ENCODE peak calls at places on chromosomes 4 and X, in ten cellular contexts. Z is transverse colon; O is uterus; U is keratinocyte; N is CD4-positive, CD25-positive, alpha-beta regulatory T cell; F is psoas muscle; G is GM23338; Q is GM23248; V is fibroblast of lung; R is iPS DF 6.9. L is an unnamed sample.

GRCh38 chrX:119734897-119735339 is 23.5 kb upstream of the SOWAHD start:
- DNase-seq in Z (peak; percentile 19), O (no peak), U (no peak), N (no peak), F (peak; percentile 74), G (no peak), Q (peak; percentile 26), V (no peak), R (no peak), L (no peak)

GRCh38 chr4:10808591-10808990 is 124.0 kb upstream of the CLNK start:
- DNase-seq in Z (no peak), O (peak; percentile 20), U (no peak), N (no peak), F (peak; percentile 54), G (no peak), Q (peak; percentile 52), V (peak; percentile 94), R (no peak), L (no peak)

GRCh38 chrX:97616883-97617510 is 733.3 kb downstream of the RPA4 start:
- DNase-seq in Z (no peak), O (no peak), U (peak; percentile 36), N (no peak), F (no peak), G (no peak), Q (peak; percentile 72), V (peak; percentile 71), R (no peak), L (no peak)

GRCh38 chr4:165383757-165384156 is 4.9 kb downstream of the CPE start:
- DNase-seq in Z (no peak), O (no peak), U (peak; percentile 5), N (no peak), F (no peak), G (no peak), Q (peak; percentile 43), V (peak; percentile 60), R (no peak), L (no peak)

GRCh38 chr4:128358231-128358902 is 70.8 kb upstream of the PGRMC2 start:
- DNase-seq in Z (no peak), O (no peak), U (no peak), N (no peak), F (no peak), G (no peak), Q (peak; percentile 78), V (peak; percentile 82), R (no peak), L (no peak)

GRCh38 chr4:129342820-129343219 is 246.9 kb downstream of the C4orf33 start:
- DNase-seq in Z (no peak), O (no peak), U (peak; percentile 4), N (no peak), F (no peak), G (no peak), Q (peak; percentile 89), V (peak; percentile 61), R (no peak), L (no peak)

GRCh38 chrX:9955506-9955905 is 11.7 kb upstream of the CLDN34 start:
- DNase-seq in Z (no peak), O (no peak), U (no peak), N (no peak), F (no peak), G (no peak), Q (peak; percentile 23), V (peak; percentile 70), R (no peak), L (no peak)

GRCh38 chr4:41285202-41285876 is 28.6 kb downstream of the UCHL1 start:
- DNase-seq in Z (no peak), O (no peak), U (no peak), N (no peak), F (no peak), G (no peak), Q (peak; percentile 29), V (no peak), R (no peak), L (no peak)

GRCh38 chr4:42736538-42736937 is 79.6 kb upstream of the ATP8A1 start:
- DNase-seq in Z (no peak), O (no peak), U (no peak), N (no peak), F (no peak), G (no peak), Q (no peak), V (no peak), R (no peak), L (no peak)

GRCh38 chr4:129998436-129999150 is 902.6 kb downstream of the C4orf33 start:
- DNase-seq in Z (no peak), O (no peak), U (no peak), N (no peak), F (no peak), G (no peak), Q (no peak), V (no peak), R (no peak), L (no peak)

GRCh38 chr4:11765849-11766453 is 337.3 kb upstream of the HS3ST1 start:
- DNase-seq in Z (peak; percentile 14), O (no peak), U (no peak), N (peak; percentile 1), F (no peak), G (peak; percentile 78), Q (peak; percentile 28), V (peak; percentile 32), R (peak; percentile 5), L (peak; percentile 47)

GRCh38 chrX:111869639-111870034 is 6.3 kb upstream of the TRPC5OS start:
- DNase-seq in Z (peak; percentile 7), O (no peak), U (no peak), N (peak; percentile 2), F (no peak), G (peak; percentile 69), Q (peak; percentile 55), V (peak; percentile 44), R (peak; percentile 13), L (peak; percentile 55)

GRCh38 chrX:150525061-150525919 is 43.1 kb upstream of the MTM1 start:
- DNase-seq in Z (no peak), O (no peak), U (no peak), N (no peak), F (peak; percentile 72), G (no peak), Q (no peak), V (no peak), R (no peak), L (no peak)

GRCh38 chr4:78661923-78662521 is 110.5 kb downstream of the ANXA3 start:
- DNase-seq in Z (no peak), O (no peak), U (no peak), N (no peak), F (no peak), G (peak; percentile 18), Q (peak; percentile 69), V (no peak), R (no peak), L (no peak)

DNA sequence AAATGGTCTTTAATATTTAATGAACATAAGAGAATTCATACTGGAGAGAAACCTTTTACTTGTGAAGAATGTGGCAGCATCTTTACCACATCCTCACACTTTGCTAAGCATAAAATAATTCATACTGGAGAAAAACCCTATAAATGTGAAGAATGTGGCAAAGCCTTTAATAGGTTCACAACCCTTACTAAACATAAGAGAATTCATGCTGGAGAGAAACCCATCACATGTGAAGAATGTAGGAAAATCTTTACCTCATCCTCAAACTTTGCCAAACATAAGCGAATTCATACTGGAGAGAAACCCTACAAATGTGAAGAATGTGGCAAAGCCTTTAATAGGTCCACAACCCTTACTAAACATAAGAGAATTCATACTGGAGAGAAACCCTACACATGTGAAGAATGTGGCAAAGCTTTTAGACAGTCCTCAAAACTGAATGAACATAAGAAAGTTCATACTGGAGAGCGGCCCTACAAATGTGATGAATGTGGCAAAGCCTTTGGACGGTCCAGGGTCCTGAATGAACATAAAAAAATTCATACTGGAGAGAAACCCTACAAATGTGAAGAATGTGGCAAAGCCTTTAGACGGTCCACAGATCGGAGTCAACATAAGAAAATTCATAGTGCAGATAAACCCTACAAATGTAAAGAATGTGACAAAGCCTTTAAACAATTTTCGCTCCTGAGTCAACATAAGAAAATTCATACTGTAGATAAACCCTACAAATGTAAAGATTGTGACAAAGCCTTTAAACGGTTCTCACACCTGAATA is 35.6 kb downstream of the ZNF141 start:
- DNase-seq in Z (no peak), O (no peak), U (no peak), N (no peak), F (no peak), G (no peak), Q (no peak), V (no peak), R (no peak), L (no peak)
- H3K36me3 ChIP-seq in Z (peaks cover 15% of the 10 kb centered on the region), O (no peaks in the 10 kb centered on the region), U (peaks cover 4% of the 10 kb centered on the region), N (peaks cover 27% of the 10 kb centered on the region), F (peaks cover 18% of the 10 kb centered on the region), G (peaks cover 92% of the 10 kb centered on the region), Q (peaks cover 82% of the 10 kb centered on the region), V (no peaks in the 10 kb centered on the region), R (peaks cover 17% of the 10 kb centered on the region), L (peaks cover 11% of the 10 kb centered on the region)

GRCh38 chr4:54228064-54228527 is 997 bp upstream of the PDGFRA start:
- DNase-seq in Z (peak; percentile 68), O (peak; percentile 85), U (no peak), N (no peak), F (peak; percentile 86), G (peak; percentile 92), Q (peak; percentile 91), V (peak; percentile 68), R (no peak), L (peak; percentile 92)
- H3K4me3 ChIP-seq in Z (no peak overlapping the region), O (peak overlapping the region; percentile 59), U (peak overlapping the region; percentile 64), N (no peak overlapping the region), F (peak overlapping the region; percentile 58), G (peak overlapping the region; percentile 86), Q (peak overlapping the region; percentile 85), V (peak overlapping the region; percentile 94), R (peak overlapping the region; percentile 33), L (peak overlapping the region; percentile 45)

DNA sequence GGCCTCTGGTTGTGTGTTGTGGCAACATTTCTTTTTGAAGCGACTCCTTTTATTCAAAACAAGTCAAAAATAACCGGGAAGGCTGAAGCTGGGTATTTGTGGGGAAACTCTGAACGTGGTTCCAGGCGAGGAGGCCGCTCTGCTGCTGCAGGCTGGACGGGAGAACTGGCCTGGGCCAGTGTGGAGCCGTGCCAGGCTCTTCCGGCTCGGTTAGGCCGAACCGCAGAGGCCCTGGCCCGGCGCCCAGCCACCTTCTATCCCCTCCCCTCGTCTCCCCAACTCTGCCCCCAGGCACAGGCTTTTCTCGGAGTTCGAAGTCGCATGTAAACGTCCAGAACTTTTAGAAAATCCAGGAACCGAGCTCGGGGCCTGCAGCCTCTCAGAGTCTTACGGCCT is 2.4 kb upstream of the BCOR start:
- DNase-seq in Z (peak; percentile 34), O (no peak), U (no peak), N (no peak), F (no peak), G (no peak), Q (no peak), V (no peak), R (no peak), L (peak; percentile 74)
- H3K27me3 ChIP-seq in Z (no peaks in the 10 kb centered on the region), O (no peaks in the 10 kb centered on the region), U (peaks cover 44% of the 10 kb centered on the region), N (no peaks in the 10 kb centered on the region), F (no peaks in the 10 kb centered on the region), G (peaks cover 59% of the 10 kb centered on the region), Q (no peaks in the 10 kb centered on the region), V (no peaks in the 10 kb centered on the region), R (peaks cover 17% of the 10 kb centered on the region), L (peaks cover 56% of the 10 kb centered on the region)

DNA sequence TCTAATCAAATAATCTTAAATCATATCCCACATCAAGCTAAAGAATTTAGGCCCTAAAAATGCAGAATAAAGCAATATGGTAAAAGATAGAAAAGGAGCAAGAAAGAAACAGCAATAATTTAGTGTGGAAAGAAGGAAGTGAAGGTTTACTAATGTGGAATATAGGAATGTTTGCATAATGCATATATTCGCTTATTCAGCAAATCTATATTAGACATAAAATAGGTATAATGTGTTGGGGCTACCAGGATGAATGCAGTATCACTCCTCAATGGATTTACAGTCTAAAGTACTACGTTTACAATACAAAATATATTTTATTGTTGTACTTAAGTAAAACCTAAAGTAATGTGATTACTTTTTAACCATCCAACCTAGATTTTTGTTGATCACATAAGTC is 4.7 kb downstream of the CENPE start:
- DNase-seq in Z (no peak), O (no peak), U (no peak), N (no peak), F (no peak), G (no peak), Q (no peak), V (no peak), R (no peak), L (no peak)
- H3K36me3 ChIP-seq in Z (no peaks in the 10 kb centered on the region), O (no peaks in the 10 kb centered on the region), U (peaks cover 8% of the 10 kb centered on the region), N (no peaks in the 10 kb centered on the region), F (no peaks in the 10 kb centered on the region), G (peaks cover 34% of the 10 kb centered on the region), Q (no peaks in the 10 kb centered on the region), V (no peaks in the 10 kb centered on the region), R (peaks cover 2% of the 10 kb centered on the region), L (peaks cover 12% of the 10 kb centered on the region)

L was measured in H7.